ENCODE peak calls at places on chromosomes 3 and 15, in seven cellular contexts. G is SK-N-SH, Z is stomach, A is K562, O is H1, P is suprapubic skin, Y is sigmoid colon. F is an unnamed sample.

GRCh38 chr3:113532698-113533533 is 561 bp downstream of the SIDT1 start:
- DNase-seq in G (peak; percentile 79), Z (peak; percentile 47), A (no peak), O (peak; percentile 61), P (peak; percentile 61), Y (no peak), F (peak; percentile 46)

GRCh38 chr3:157844770-157845522 is 261.3 kb downstream of the SHOX2 start:
- DNase-seq in G (no peak), Z (no peak), A (no peak), O (no peak), P (no peak), Y (no peak), F (no peak)

GRCh38 chr3:129485681-129486056 is 42.8 kb upstream of the RHO start:
- DNase-seq in G (no peak), Z (peak; percentile 52), A (no peak), O (no peak), P (peak; percentile 96), Y (peak; percentile 92), F (peak; percentile 68)

GRCh38 chr3:194182130-194182529 is 46.2 kb downstream of the HES1 start:
- DNase-seq in G (no peak), Z (no peak), A (no peak), O (no peak), P (no peak), Y (no peak), F (no peak)

GRCh38 chr3:129688310-129688895 is 81.9 kb upstream of the PLXND1 start:
- DNase-seq in G (peak; percentile 38), Z (peak; percentile 84), A (no peak), O (peak; percentile 75), P (peak; percentile 75), Y (peak; percentile 88), F (peak; percentile 44)

GRCh38 chr3:196122021-196122687 is 40.3 kb upstream of the TFRC start:
- DNase-seq in G (no peak), Z (no peak), A (peak; percentile 42), O (no peak), P (no peak), Y (no peak), F (no peak)

GRCh38 chr3:44885618-44886017 is 11.2 kb downstream of the TGM4 start:
- DNase-seq in G (peak; percentile 34), Z (no peak), A (peak; percentile 35), O (no peak), P (no peak), Y (no peak), F (no peak)

GRCh38 chr15:66780172-66780972 is 78.3 kb downstream of the SMAD6 start:
- DNase-seq in G (no peak), Z (no peak), A (no peak), O (no peak), P (no peak), Y (peak; percentile 65), F (peak; percentile 62)

GRCh38 chr15:71526061-71526460 is 284.3 kb upstream of the NR2E3 start:
- DNase-seq in G (no peak), Z (no peak), A (no peak), O (no peak), P (no peak), Y (no peak), F (no peak)

GRCh38 chr3:43411429-43411828 is 125.1 kb downstream of the SNRK start:
- DNase-seq in G (no peak), Z (no peak), A (no peak), O (no peak), P (no peak), Y (no peak), F (no peak)

GRCh38 chr15:71083349-71083748 is 31.9 kb upstream of the THSD4 start:
- DNase-seq in G (no peak), Z (no peak), A (no peak), O (no peak), P (no peak), Y (no peak), F (no peak)

GRCh38 chr15:91488452-91488851 is 365.1 kb upstream of the SLCO3A1 start:
- DNase-seq in G (no peak), Z (no peak), A (no peak), O (no peak), P (no peak), Y (no peak), F (no peak)

GRCh38 chr15:78006567-78007205 is 70.8 kb downstream of the TBC1D2B start:
- DNase-seq in G (no peak), Z (peak; percentile 94), A (no peak), O (no peak), P (no peak), Y (no peak), F (peak; percentile 71)

GRCh38 chr15:78003539-78004008 is 73.9 kb downstream of the TBC1D2B start:
- DNase-seq in G (no peak), Z (peak; percentile 65), A (no peak), O (no peak), P (no peak), Y (peak; percentile 58), F (no peak)

GRCh38 chr15:78002996-78003395 is 74.5 kb downstream of the TBC1D2B start:
- DNase-seq in G (no peak), Z (no peak), A (no peak), O (no peak), P (no peak), Y (peak; percentile 62), F (no peak)

GRCh38 chr15:78004222-78004727 is 73.2 kb downstream of the TBC1D2B start:
- DNase-seq in G (no peak), Z (no peak), A (no peak), O (no peak), P (no peak), Y (peak; percentile 63), F (no peak)

DNA sequence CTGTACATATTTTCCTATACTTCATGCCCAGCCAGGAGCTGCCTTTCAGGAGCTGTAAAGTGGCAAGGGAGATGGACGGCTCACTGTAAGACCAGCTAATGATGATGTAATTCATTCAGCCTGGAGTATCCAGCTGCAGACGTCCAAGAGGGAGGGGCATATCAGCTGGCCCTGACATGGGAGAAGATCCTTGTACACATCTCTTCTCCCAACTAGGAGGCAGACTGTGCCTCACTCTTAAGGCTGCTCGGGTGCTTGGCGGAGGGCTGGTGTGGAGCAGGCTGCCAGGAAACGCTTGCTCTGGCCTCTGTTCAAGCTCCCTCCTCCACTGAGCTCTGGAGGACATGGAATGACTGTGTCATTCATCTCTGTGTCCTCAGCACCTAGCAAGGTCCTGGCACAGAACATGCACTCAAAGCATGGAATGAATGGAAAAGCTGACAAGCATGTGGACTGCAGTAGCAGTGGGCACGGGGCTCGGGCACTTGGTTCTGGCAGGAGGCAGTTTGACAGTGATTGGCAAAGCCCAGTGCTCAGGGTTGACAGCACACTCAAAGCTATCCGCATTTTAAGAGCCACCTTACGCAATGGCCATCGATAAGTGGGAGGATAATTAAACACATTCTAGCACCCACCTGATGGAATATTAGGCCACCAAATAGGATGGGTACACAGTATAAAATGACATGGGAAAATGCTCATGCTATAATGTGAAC is 72.4 kb downstream of the TBC1D2B start:
- DNase-seq in G (peak; percentile 80), Z (peak; percentile 84), A (no peak), O (no peak), P (no peak), Y (peak; percentile 94), F (peak; percentile 60)
- TF ChIP-seq EP300 in G (no peak), Z (no peak), A (no peak), O (no peak), P (no peak), Y (no peak), F (no peak)

DNA sequence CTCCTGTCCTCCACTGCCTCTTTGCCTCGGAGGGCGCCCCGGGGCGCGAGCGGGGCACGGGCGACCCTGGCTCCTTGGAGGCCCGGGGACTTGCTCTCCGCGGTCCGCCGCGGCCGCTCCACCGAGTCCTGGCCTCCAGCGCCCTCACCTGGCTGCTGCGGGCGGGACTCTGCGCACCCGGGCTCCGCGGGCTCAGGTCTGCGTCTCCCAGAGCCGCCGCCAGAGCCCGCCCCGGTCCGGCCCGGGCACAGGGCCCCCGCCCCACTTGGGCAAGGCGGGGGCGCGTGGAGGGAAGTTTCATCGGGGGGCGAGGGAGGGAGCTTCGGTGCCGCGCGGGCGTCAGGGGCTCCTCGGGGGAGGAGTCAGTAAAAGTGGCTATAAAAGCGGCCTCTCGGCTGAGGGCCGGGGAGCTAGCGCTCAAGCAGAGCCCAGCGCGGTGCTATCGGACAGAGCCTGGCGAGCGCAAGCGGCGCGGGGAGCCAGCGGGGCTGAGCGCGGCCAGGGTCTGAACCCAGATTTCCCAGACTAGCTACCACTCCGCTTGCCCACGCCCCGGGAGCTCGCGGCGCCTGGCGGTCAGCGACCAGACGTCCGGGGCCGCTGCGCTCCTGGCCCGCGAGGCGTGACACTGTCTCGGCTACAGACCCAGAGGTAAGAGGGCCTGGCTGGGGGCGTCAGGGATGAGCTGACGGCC is at the start of gene CEMIP:
- DNase-seq in G (peak; percentile 94), Z (peak; percentile 82), A (peak; percentile 74), O (peak; percentile 96), P (peak; percentile 72), Y (peak; percentile 85), F (peak; percentile 82)
- H3K27ac ChIP-seq in G (no peak within 1 kb of the TSS), Z (no peak within 1 kb of the TSS), A (no peak within 1 kb of the TSS), O (no peak within 1 kb of the TSS), P (no peak within 1 kb of the TSS), Y (no peak within 1 kb of the TSS), F (no peak within 1 kb of the TSS)

DNA sequence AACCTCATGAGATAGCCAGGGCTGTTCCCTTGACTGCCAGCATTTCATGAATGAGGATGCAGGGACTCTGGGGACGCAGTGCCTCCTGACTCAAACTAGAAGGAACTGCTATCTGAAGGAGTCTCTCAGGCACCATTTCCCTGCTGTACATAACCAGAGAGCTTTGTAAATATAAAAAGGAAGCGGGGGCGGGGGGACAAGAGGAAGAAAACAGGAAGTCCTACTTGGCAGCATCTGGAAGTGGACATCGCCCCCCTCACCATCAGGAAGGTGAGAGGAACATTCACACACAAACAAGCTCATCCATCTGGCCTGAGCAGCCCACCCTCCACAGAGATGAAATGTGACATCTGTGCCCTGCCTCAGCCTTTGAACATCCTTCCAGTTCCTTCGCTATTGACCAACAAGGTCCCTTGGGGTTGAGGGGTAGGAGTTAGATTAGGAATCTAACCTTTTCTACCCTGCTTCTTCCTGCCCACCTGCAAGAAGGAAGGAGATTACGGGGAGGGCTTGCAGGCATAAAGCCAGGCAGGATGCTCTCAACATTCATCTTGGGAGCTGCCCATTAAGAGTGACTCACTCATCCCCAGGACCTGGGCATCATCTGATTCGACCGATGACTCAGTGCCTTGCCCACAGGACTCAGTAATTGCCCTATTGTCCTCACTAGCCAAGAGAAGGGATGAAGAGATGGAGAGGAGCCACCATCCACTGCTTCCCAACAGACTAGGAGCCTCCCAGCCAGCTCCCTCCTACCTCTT is 31.9 kb downstream of the SH3BP5 start:
- DNase-seq in G (no peak), Z (no peak), A (no peak), O (no peak), P (peak; percentile 70), Y (peak; percentile 66), F (no peak)
- TF ChIP-seq POLR2AphosphoS5 in G (peak; percentile 37), Z (no peak), A (no peak), O (no peak), P (no peak), Y (no peak), F (no peak)

GRCh38 chr3:10336761-10337160 is 15.8 kb upstream of the SEC13 start:
- DNase-seq in G (no peak), Z (no peak), A (no peak), O (no peak), P (no peak), Y (no peak), F (no peak)

GRCh38 chr3:10334461-10334860 is 13.5 kb upstream of the SEC13 start:
- DNase-seq in G (no peak), Z (no peak), A (peak; percentile 78), O (no peak), P (no peak), Y (no peak), F (no peak)

GRCh38 chr3:10335190-10335738 is 14.4 kb upstream of the SEC13 start:
- DNase-seq in G (no peak), Z (no peak), A (no peak), O (no peak), P (no peak), Y (no peak), F (no peak)

GRCh38 chr3:10337323-10338163 is 16.6 kb upstream of the SEC13 start:
- DNase-seq in G (no peak), Z (no peak), A (no peak), O (no peak), P (no peak), Y (no peak), F (no peak)

GRCh38 chr3:10335871-10336622 is 15.1 kb upstream of the SEC13 start:
- DNase-seq in G (no peak), Z (no peak), A (no peak), O (no peak), P (peak; percentile 56), Y (no peak), F (no peak)
- TF ChIP-seq EP300 in G (no peak), Z (no peak), A (no peak), O (no peak), P (no peak), Y (no peak), F (no peak)

F was measured in transverse colon.